ENCODE peak calls at places on chromosomes 16 and 17, in ten cellular contexts. One of them, this sample, is unnamed.

GRCh38 chr16:83967838-83968482 is at the start of gene NECAB2:
- DNase-seq in transverse colon: no peak
- DNase-seq in stomach: peak; percentile 43
- DNase-seq in A549: no peak
- DNase-seq in upper lobe of left lung: peak; percentile 93
- DNase-seq in ovary: peak; percentile 49
- DNase-seq in esophagus muscularis mucosa: no peak
- DNase-seq in sigmoid colon: no peak
- DNase-seq in SK-N-SH: peak; percentile 94
- DNase-seq in tibial nerve: no peak
- DNase-seq in this sample: no peak

GRCh38 chr17:40486513-40487370 is 14.7 kb downstream of the TNS4 start:
- DNase-seq in tibial nerve: no peak
- DNase-seq in upper lobe of left lung: no peak
- DNase-seq in transverse colon: no peak
- DNase-seq in stomach: no peak
- DNase-seq in esophagus muscularis mucosa: no peak
- DNase-seq in SK-N-SH: no peak
- DNase-seq in A549: peak; percentile 35
- DNase-seq in sigmoid colon: no peak
- DNase-seq in ovary: peak; percentile 40
- DNase-seq in this sample: no peak

GRCh38 chr17:77471984-77472836 is 331.4 kb downstream of the SEC14L1 start:
- DNase-seq in A549: no peak
- DNase-seq in upper lobe of left lung: no peak
- DNase-seq in ovary: peak; percentile 76
- DNase-seq in tibial nerve: no peak
- DNase-seq in esophagus muscularis mucosa: no peak
- DNase-seq in sigmoid colon: peak; percentile 87
- DNase-seq in transverse colon: peak; percentile 50
- DNase-seq in SK-N-SH: peak; percentile 67
- DNase-seq in stomach: peak; percentile 56
- DNase-seq in this sample: no peak

GRCh38 chr16:64250866-64251265 is 871.0 kb downstream of the CDH11 start:
- DNase-seq in stomach: no peak
- DNase-seq in ovary: no peak
- DNase-seq in sigmoid colon: no peak
- DNase-seq in A549: no peak
- DNase-seq in esophagus muscularis mucosa: no peak
- DNase-seq in SK-N-SH: no peak
- DNase-seq in transverse colon: no peak
- DNase-seq in tibial nerve: no peak
- DNase-seq in upper lobe of left lung: no peak
- DNase-seq in this sample: no peak

GRCh38 chr16:86221085-86221484 is 289.2 kb upstream of the FOXF1 start:
- DNase-seq in sigmoid colon: peak; percentile 55
- DNase-seq in tibial nerve: no peak
- DNase-seq in transverse colon: no peak
- DNase-seq in A549: no peak
- DNase-seq in ovary: peak; percentile 1
- DNase-seq in stomach: peak; percentile 24
- DNase-seq in upper lobe of left lung: no peak
- DNase-seq in esophagus muscularis mucosa: no peak
- DNase-seq in SK-N-SH: no peak
- DNase-seq in this sample: no peak

GRCh38 chr16:50781043-50781442 is 39.2 kb downstream of the CYLD start:
- DNase-seq in sigmoid colon: no peak
- DNase-seq in esophagus muscularis mucosa: no peak
- DNase-seq in stomach: no peak
- DNase-seq in SK-N-SH: no peak
- DNase-seq in upper lobe of left lung: no peak
- DNase-seq in tibial nerve: no peak
- DNase-seq in A549: peak; percentile 17
- DNase-seq in transverse colon: no peak
- DNase-seq in ovary: no peak
- DNase-seq in this sample: no peak

GRCh38 chr16:49696414-49697101 is 159.4 kb downstream of the ZNF423 start:
- DNase-seq in SK-N-SH: peak; percentile 75
- DNase-seq in sigmoid colon: no peak
- DNase-seq in upper lobe of left lung: no peak
- DNase-seq in tibial nerve: no peak
- DNase-seq in esophagus muscularis mucosa: no peak
- DNase-seq in A549: no peak
- DNase-seq in transverse colon: no peak
- DNase-seq in ovary: no peak
- DNase-seq in stomach: no peak
- DNase-seq in this sample: no peak

GRCh38 chr17:27562777-27563455 is 68.1 kb upstream of the LGALS9 start:
- DNase-seq in transverse colon: no peak
- DNase-seq in tibial nerve: no peak
- DNase-seq in stomach: no peak
- DNase-seq in sigmoid colon: no peak
- DNase-seq in upper lobe of left lung: no peak
- DNase-seq in A549: peak; percentile 48
- DNase-seq in esophagus muscularis mucosa: no peak
- DNase-seq in SK-N-SH: no peak
- DNase-seq in ovary: no peak
- DNase-seq in this sample: no peak

GRCh38 chr17:40598928-40599627 is 33.8 kb upstream of the CCR7 start:
- DNase-seq in tibial nerve: peak; percentile 47
- DNase-seq in transverse colon: peak; percentile 41
- DNase-seq in SK-N-SH: no peak
- DNase-seq in esophagus muscularis mucosa: peak; percentile 89
- DNase-seq in stomach: no peak
- DNase-seq in sigmoid colon: no peak
- DNase-seq in ovary: peak; percentile 36
- DNase-seq in upper lobe of left lung: no peak
- DNase-seq in A549: no peak
- DNase-seq in this sample: no peak

GRCh38 chr17:64685705-64686104 is 23.6 kb upstream of the SMURF2 start:
- DNase-seq in A549: no peak
- DNase-seq in ovary: no peak
- DNase-seq in sigmoid colon: no peak
- DNase-seq in SK-N-SH: no peak
- DNase-seq in stomach: no peak
- DNase-seq in upper lobe of left lung: no peak
- DNase-seq in transverse colon: no peak
- DNase-seq in esophagus muscularis mucosa: no peak
- DNase-seq in tibial nerve: no peak
- DNase-seq in this sample: no peak

GRCh38 chr17:52233632-52234031 is 75.1 kb upstream of the CA10 start:
- DNase-seq in sigmoid colon: no peak
- DNase-seq in SK-N-SH: no peak
- DNase-seq in transverse colon: no peak
- DNase-seq in A549: no peak
- DNase-seq in tibial nerve: no peak
- DNase-seq in stomach: peak; percentile 51
- DNase-seq in esophagus muscularis mucosa: no peak
- DNase-seq in ovary: no peak
- DNase-seq in upper lobe of left lung: no peak
- DNase-seq in this sample: no peak

GRCh38 chr16:77555781-77556180 is 120.9 kb upstream of the ADAMTS18 start:
- DNase-seq in ovary: no peak
- DNase-seq in sigmoid colon: no peak
- DNase-seq in SK-N-SH: no peak
- DNase-seq in tibial nerve: no peak
- DNase-seq in upper lobe of left lung: no peak
- DNase-seq in A549: no peak
- DNase-seq in esophagus muscularis mucosa: no peak
- DNase-seq in stomach: no peak
- DNase-seq in transverse colon: no peak
- DNase-seq in this sample: no peak
- H3K4me3 ChIP-seq in ovary: no peak overlapping the region
- H3K4me3 ChIP-seq in sigmoid colon: no peak overlapping the region
- H3K4me3 ChIP-seq in SK-N-SH: no peak overlapping the region
- H3K4me3 ChIP-seq in tibial nerve: no peak overlapping the region
- H3K4me3 ChIP-seq in upper lobe of left lung: no peak overlapping the region
- H3K4me3 ChIP-seq in A549: no peak overlapping the region
- H3K4me3 ChIP-seq in esophagus muscularis mucosa: no peak overlapping the region
- H3K4me3 ChIP-seq in stomach: no peak overlapping the region
- H3K4me3 ChIP-seq in transverse colon: no peak overlapping the region
- H3K4me3 ChIP-seq in this sample: no peak overlapping the region

DNA sequence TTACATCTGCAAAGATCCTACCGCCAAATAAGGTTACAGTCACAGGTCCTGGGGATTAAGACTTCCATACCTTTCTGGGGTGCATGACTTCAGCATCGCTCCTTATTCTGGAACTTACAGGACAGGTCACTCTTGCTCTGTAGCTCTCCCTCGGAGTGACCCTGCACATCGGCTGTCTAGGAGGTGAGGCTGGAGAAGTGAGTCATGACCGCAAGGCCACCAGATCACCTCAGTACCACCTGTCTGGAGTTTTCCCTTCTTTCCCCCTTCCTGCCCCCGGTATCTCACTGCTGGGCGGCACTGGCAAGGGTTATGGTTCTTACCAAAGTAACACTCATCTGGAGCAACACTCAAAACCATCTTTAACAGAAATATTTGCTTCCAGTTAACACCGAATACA is 374.8 kb downstream of the SLC39A11 start:
- DNase-seq in ovary: no peak
- DNase-seq in sigmoid colon: no peak
- DNase-seq in SK-N-SH: no peak
- DNase-seq in tibial nerve: no peak
- DNase-seq in upper lobe of left lung: no peak
- DNase-seq in esophagus muscularis mucosa: no peak
- DNase-seq in A549: no peak
- DNase-seq in stomach: no peak
- DNase-seq in transverse colon: no peak
- DNase-seq in this sample: no peak
- H3K4me1 ChIP-seq in ovary: no peaks in the 10 kb centered on the region
- H3K4me1 ChIP-seq in sigmoid colon: no peaks in the 10 kb centered on the region
- H3K4me1 ChIP-seq in SK-N-SH: peaks cover 10% of the 10 kb centered on the region
- H3K4me1 ChIP-seq in tibial nerve: peaks cover 32% of the 10 kb centered on the region
- H3K4me1 ChIP-seq in upper lobe of left lung: peaks cover 17% of the 10 kb centered on the region
- H3K4me1 ChIP-seq in esophagus muscularis mucosa: no peaks in the 10 kb centered on the region
- H3K4me1 ChIP-seq in A549: peaks cover 41% of the 10 kb centered on the region
- H3K4me1 ChIP-seq in stomach: no peaks in the 10 kb centered on the region
- H3K4me1 ChIP-seq in transverse colon: no peaks in the 10 kb centered on the region
- H3K4me1 ChIP-seq in this sample: peaks cover 2% of the 10 kb centered on the region

DNA sequence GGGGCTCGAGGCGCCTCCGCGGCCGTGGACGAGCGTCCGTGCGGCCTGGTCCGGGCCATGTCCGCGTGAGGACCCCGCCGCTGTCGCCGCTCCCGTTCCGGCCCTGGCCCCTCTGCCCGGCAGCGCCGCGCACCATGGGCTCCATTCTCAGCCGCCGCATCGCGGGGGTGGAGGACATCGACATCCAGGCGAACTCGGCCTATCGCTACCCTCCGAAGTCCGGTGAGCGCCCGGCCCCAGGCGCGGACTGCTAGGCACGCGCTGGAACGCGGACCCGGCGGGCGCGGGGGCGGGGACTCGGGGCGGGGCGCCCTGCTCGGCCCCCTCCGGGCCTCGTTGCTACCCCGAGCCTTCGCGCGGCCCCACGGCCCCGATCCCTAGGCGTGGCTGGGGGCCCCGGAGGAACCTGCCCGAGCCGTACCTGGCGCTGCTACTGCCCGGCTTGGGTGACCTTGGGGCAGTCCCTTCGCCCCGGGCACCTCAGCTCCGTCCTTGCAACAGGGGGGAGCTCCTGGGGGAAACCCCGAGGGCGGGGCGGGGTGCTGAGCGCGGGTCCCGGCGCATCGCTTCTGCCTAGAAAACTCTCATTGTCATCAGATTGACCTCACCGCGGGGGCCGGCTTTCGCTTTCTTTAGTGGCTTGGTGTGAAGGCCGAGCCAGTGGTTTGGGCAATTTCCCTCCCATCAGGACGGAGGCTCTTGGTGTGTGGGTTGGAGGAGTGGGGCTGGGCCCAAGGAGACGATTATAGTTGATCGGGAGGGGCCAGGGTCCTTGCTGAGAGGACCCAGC is 396 bp downstream of the MGRN1 start:
- DNase-seq in esophagus muscularis mucosa: peak; percentile 94
- DNase-seq in upper lobe of left lung: peak; percentile 93
- DNase-seq in stomach: peak; percentile 72
- DNase-seq in transverse colon: peak; percentile 77
- DNase-seq in SK-N-SH: no peak
- DNase-seq in A549: no peak
- DNase-seq in tibial nerve: no peak
- DNase-seq in ovary: peak; percentile 72
- DNase-seq in sigmoid colon: peak; percentile 85
- DNase-seq in this sample: peak; percentile 87
- TF ChIP-seq EP300 in esophagus muscularis mucosa: no peak
- TF ChIP-seq EP300 in upper lobe of left lung: no peak
- TF ChIP-seq EP300 in stomach: no peak
- TF ChIP-seq EP300 in transverse colon: no peak
- TF ChIP-seq EP300 in SK-N-SH: no peak
- TF ChIP-seq EP300 in A549: no peak
- TF ChIP-seq EP300 in tibial nerve: no peak
- TF ChIP-seq EP300 in ovary: no peak
- TF ChIP-seq EP300 in sigmoid colon: no peak
- TF ChIP-seq EP300 in this sample: no peak

GRCh38 chr17:42984486-42984885 is 4.1 kb downstream of the RUNDC1 start:
- DNase-seq in stomach: no peak
- DNase-seq in esophagus muscularis mucosa: no peak
- DNase-seq in A549: no peak
- DNase-seq in transverse colon: no peak
- DNase-seq in upper lobe of left lung: no peak
- DNase-seq in ovary: no peak
- DNase-seq in SK-N-SH: no peak
- DNase-seq in tibial nerve: no peak
- DNase-seq in sigmoid colon: no peak
- DNase-seq in this sample: no peak

GRCh38 chr17:42980274-42980765 is at the start of gene RUNDC1:
- DNase-seq in transverse colon: peak; percentile 99
- DNase-seq in tibial nerve: peak; percentile 86
- DNase-seq in stomach: peak; percentile 97
- DNase-seq in ovary: peak; percentile 90
- DNase-seq in sigmoid colon: peak; percentile 95
- DNase-seq in esophagus muscularis mucosa: peak; percentile 96
- DNase-seq in A549: peak; percentile 92
- DNase-seq in upper lobe of left lung: peak; percentile 98
- DNase-seq in SK-N-SH: peak; percentile 98
- DNase-seq in this sample: peak; percentile 96

GRCh38 chr17:42980766-42981397 is 517 bp downstream of the RUNDC1 start:
- DNase-seq in upper lobe of left lung: peak; percentile 92
- DNase-seq in sigmoid colon: peak; percentile 75
- DNase-seq in tibial nerve: no peak
- DNase-seq in ovary: no peak
- DNase-seq in A549: peak; percentile 75
- DNase-seq in stomach: peak; percentile 61
- DNase-seq in SK-N-SH: peak; percentile 65
- DNase-seq in esophagus muscularis mucosa: no peak
- DNase-seq in transverse colon: peak; percentile 71
- DNase-seq in this sample: no peak

GRCh38 chr17:42979511-42980273 is at the start of gene PTGES3L:
- DNase-seq in sigmoid colon: peak; percentile 82
- DNase-seq in tibial nerve: no peak
- DNase-seq in upper lobe of left lung: peak; percentile 44
- DNase-seq in ovary: no peak
- DNase-seq in SK-N-SH: peak; percentile 91
- DNase-seq in A549: peak; percentile 48
- DNase-seq in stomach: no peak
- DNase-seq in transverse colon: peak; percentile 63
- DNase-seq in esophagus muscularis mucosa: no peak
- DNase-seq in this sample: no peak

DNA sequence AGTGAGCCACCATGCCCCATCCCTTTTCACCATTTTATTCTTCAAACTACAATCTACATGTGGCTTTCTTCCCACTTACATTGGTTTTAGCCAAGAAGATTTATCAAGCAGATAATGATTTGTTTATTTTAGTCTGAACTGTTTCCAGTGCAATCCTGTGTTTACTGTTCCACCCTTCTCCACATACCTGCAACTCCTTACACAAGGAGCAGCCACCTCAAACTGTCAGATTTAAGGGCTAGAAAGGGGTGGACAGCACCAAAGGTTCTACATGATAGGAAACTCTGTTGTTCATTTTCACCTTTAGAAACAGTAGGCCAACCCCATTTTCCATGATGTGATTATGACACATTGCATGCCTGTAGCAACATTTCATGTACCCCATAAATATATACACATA is 1.9 kb downstream of the RUNDC1 start:
- DNase-seq in SK-N-SH: no peak
- DNase-seq in upper lobe of left lung: no peak
- DNase-seq in A549: no peak
- DNase-seq in tibial nerve: no peak
- DNase-seq in ovary: no peak
- DNase-seq in transverse colon: no peak
- DNase-seq in esophagus muscularis mucosa: no peak
- DNase-seq in stomach: no peak
- DNase-seq in sigmoid colon: no peak
- DNase-seq in this sample: no peak
- H3K4me3 ChIP-seq in SK-N-SH: no peak overlapping the region
- H3K4me3 ChIP-seq in upper lobe of left lung: no peak overlapping the region
- H3K4me3 ChIP-seq in A549: no peak overlapping the region
- H3K4me3 ChIP-seq in tibial nerve: no peak overlapping the region
- H3K4me3 ChIP-seq in ovary: no peak overlapping the region
- H3K4me3 ChIP-seq in transverse colon: no peak overlapping the region
- H3K4me3 ChIP-seq in esophagus muscularis mucosa: no peak overlapping the region
- H3K4me3 ChIP-seq in stomach: no peak overlapping the region
- H3K4me3 ChIP-seq in sigmoid colon: no peak overlapping the region
- H3K4me3 ChIP-seq in this sample: no peak overlapping the region